ENCODE peak calls at places on chromosomes 16 and 17, in four cellular contexts. One of them, this sample, is unnamed.

GRCh38 chr17:1368588-1368987 is 31.4 kb downstream of the YWHAE start:
- DNase-seq in RWPE1: no peak
- DNase-seq in testis: no peak
- DNase-seq in spleen: no peak
- DNase-seq in this sample: no peak

GRCh38 chr17:78421534-78422266 is 43.3 kb downstream of the PGS1 start:
- DNase-seq in testis: peak
- DNase-seq in RWPE1: peak
- DNase-seq in spleen: peak
- DNase-seq in this sample: no peak

GRCh38 chr16:89906141-89907025 is 12.3 kb upstream of the MC1R start:
- DNase-seq in RWPE1: no peak
- DNase-seq in testis: no peak
- DNase-seq in spleen: no peak
- DNase-seq in this sample: no peak

GRCh38 chr17:77273397-77274136 is 132.8 kb downstream of the SEC14L1 start:
- DNase-seq in testis: no peak
- DNase-seq in RWPE1: no peak
- DNase-seq in spleen: no peak
- DNase-seq in this sample: no peak

GRCh38 chr16:76343761-76344160 is 66.6 kb downstream of the CNTNAP4 start:
- DNase-seq in RWPE1: no peak
- DNase-seq in spleen: no peak
- DNase-seq in testis: no peak
- DNase-seq in this sample: no peak

GRCh38 chr16:74019608-74020007 is 277.0 kb upstream of the PSMD7 start:
- DNase-seq in testis: no peak
- DNase-seq in spleen: no peak
- DNase-seq in RWPE1: no peak
- DNase-seq in this sample: no peak

GRCh38 chr16:8173111-8173644 is 417.1 kb downstream of the TMEM114 start:
- DNase-seq in RWPE1: peak
- DNase-seq in testis: peak
- DNase-seq in spleen: peak
- DNase-seq in this sample: no peak

GRCh38 chr17:43467981-43468541 is 15.7 kb upstream of the DHX8 start:
- DNase-seq in spleen: no peak
- DNase-seq in RWPE1: peak
- DNase-seq in testis: no peak
- DNase-seq in this sample: no peak

GRCh38 chr17:76772842-76773521 is 35.1 kb downstream of the MFSD11 start:
- DNase-seq in testis: no peak
- DNase-seq in spleen: no peak
- DNase-seq in RWPE1: peak
- DNase-seq in this sample: no peak

GRCh38 chr17:927611-928461 is 51.7 kb downstream of the NXN start:
- DNase-seq in testis: peak
- DNase-seq in spleen: no peak
- DNase-seq in RWPE1: peak
- DNase-seq in this sample: no peak

GRCh38 chr16:10081201-10081940 is 100.9 kb downstream of the GRIN2A start:
- DNase-seq in RWPE1: no peak
- DNase-seq in spleen: no peak
- DNase-seq in testis: no peak
- DNase-seq in this sample: no peak

GRCh38 chr17:8121531-8122390 is 2.1 kb downstream of the HES7 start:
- DNase-seq in testis: peak
- DNase-seq in RWPE1: peak
- DNase-seq in spleen: peak
- DNase-seq in this sample: peak

GRCh38 chr17:17125136-17126084 is 80.7 kb downstream of the PLD6 start:
- DNase-seq in RWPE1: no peak
- DNase-seq in testis: no peak
- DNase-seq in spleen: peak
- DNase-seq in this sample: no peak

GRCh38 chr16:85002099-85002541 is 9.2 kb downstream of the ZDHHC7 start:
- DNase-seq in testis: no peak
- DNase-seq in RWPE1: no peak
- DNase-seq in spleen: no peak
- DNase-seq in this sample: no peak

GRCh38 chr16:57501492-57501891 is 15.2 kb upstream of the DOK4 start:
- DNase-seq in RWPE1: no peak
- DNase-seq in spleen: no peak
- DNase-seq in testis: no peak
- DNase-seq in this sample: no peak

GRCh38 chr17:19744922-19745757 is 3.0 kb downstream of the ALDH3A1 start:
- DNase-seq in testis: peak
- DNase-seq in spleen: peak
- DNase-seq in RWPE1: no peak
- DNase-seq in this sample: peak

GRCh38 chr16:48903054-48903453 is 293.1 kb upstream of the N4BP1 start:
- DNase-seq in testis: no peak
- DNase-seq in RWPE1: no peak
- DNase-seq in spleen: no peak
- DNase-seq in this sample: peak

GRCh38 chr16:48905632-48906031 is 295.7 kb upstream of the N4BP1 start:
- DNase-seq in RWPE1: no peak
- DNase-seq in testis: no peak
- DNase-seq in spleen: no peak
- DNase-seq in this sample: peak

GRCh38 chr16:48904333-48904732 is 294.4 kb upstream of the N4BP1 start:
- DNase-seq in spleen: no peak
- DNase-seq in RWPE1: no peak
- DNase-seq in testis: no peak
- DNase-seq in this sample: no peak

GRCh38 chr16:48899500-48899899 is 289.5 kb upstream of the N4BP1 start:
- DNase-seq in RWPE1: no peak
- DNase-seq in spleen: no peak
- DNase-seq in testis: no peak
- DNase-seq in this sample: peak

DNA sequence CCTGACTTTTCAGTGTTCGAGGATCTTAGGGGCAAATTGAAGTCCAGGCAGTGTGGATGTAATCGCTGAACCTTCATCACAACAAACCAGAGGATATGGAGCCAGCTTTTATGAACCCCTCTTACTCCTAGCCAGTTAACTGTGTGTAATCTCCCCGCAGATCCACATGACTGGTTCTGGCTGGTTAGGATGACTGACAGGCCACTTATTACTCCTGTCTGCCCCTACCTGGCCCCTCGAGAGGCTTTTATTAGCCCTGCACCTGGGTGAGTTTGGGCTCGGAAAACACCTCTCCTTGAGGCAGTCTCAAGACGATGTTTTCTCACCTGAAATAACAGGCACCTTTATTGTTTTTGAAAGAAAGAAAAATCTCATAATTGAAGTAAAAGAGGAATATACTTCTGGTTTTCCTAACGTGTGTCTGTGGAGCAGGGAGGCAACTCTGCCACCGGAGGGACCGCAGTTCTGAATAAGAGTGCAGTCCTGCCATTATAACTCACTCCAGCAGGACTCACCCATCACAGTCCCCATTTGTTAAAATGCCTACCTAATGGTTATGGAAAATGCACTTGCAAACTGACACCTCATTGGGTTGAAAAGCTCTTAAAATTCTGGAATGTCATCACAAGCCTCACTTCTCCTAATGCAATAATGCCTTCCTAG is 291.9 kb upstream of the N4BP1 start:
- DNase-seq in RWPE1: peak
- DNase-seq in spleen: no peak
- DNase-seq in testis: no peak
- DNase-seq in this sample: peak
- TF ChIP-seq CTCF in RWPE1: no peak
- TF ChIP-seq CTCF in spleen: no peak
- TF ChIP-seq CTCF in testis: no peak
- TF ChIP-seq CTCF in this sample: no peak

DNA sequence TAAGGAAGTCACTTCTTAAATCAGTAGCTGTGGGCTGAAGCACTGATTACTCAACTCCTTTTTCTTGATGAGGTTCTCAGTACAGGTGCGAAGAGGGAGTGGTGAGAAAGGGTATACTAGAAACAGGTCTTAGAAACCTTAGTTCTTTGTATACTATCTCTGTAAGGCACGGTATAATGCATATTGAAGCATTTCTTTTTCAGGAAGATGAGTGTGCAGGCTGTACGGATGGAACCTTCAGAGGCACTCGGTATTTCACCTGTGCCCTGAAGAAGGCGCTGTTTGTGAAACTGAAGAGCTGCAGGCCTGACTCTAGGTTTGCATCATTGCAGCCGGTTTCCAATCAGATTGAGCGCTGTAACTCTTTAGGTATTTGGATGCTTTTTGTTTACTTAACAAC is 39.2 kb downstream of the CYLD start:
- DNase-seq in testis: no peak
- DNase-seq in spleen: no peak
- DNase-seq in RWPE1: no peak
- DNase-seq in this sample: no peak
- TF ChIP-seq CTCF in testis: no peak
- TF ChIP-seq CTCF in spleen: no peak
- TF ChIP-seq CTCF in RWPE1: no peak
- TF ChIP-seq CTCF in this sample: no peak

GRCh38 chr16:27203429-27204231 is at the start of gene KDM8:
- DNase-seq in RWPE1: peak
- DNase-seq in spleen: peak
- DNase-seq in testis: peak
- DNase-seq in this sample: peak
- TF ChIP-seq CTCF in RWPE1: no peak
- TF ChIP-seq CTCF in spleen: no peak
- TF ChIP-seq CTCF in testis: no peak
- TF ChIP-seq CTCF in this sample: no peak

GRCh38 chr17:5705081-5705875 is 121.0 kb upstream of the NLRP1 start:
- DNase-seq in spleen: no peak
- DNase-seq in testis: no peak
- DNase-seq in RWPE1: no peak
- DNase-seq in this sample: peak
- TF ChIP-seq CTCF in spleen: no peak
- TF ChIP-seq CTCF in testis: no peak
- TF ChIP-seq CTCF in RWPE1: no peak
- TF ChIP-seq CTCF in this sample: no peak

GRCh38 chr17:2421315-2422147 is 20.7 kb upstream of the MNT start:
- DNase-seq in testis: peak
- DNase-seq in spleen: no peak
- DNase-seq in RWPE1: no peak
- DNase-seq in this sample: no peak
- TF ChIP-seq CTCF in testis: no peak
- TF ChIP-seq CTCF in spleen: no peak
- TF ChIP-seq CTCF in RWPE1: no peak
- TF ChIP-seq CTCF in this sample: no peak

GRCh38 chr16:77599793-77600415 is 122.4 kb upstream of the NUDT7 start:
- DNase-seq in RWPE1: peak
- DNase-seq in testis: peak
- DNase-seq in spleen: no peak
- DNase-seq in this sample: no peak
- TF ChIP-seq CTCF in RWPE1: peak
- TF ChIP-seq CTCF in testis: no peak
- TF ChIP-seq CTCF in spleen: no peak
- TF ChIP-seq CTCF in this sample: no peak

GRCh38 chr16:87063543-87063942 is 253.6 kb downstream of the C16orf95 start:
- DNase-seq in testis: no peak
- DNase-seq in spleen: no peak
- DNase-seq in RWPE1: no peak
- DNase-seq in this sample: peak

GRCh38 chr16:87064731-87065720 is 252.2 kb downstream of the C16orf95 start:
- DNase-seq in RWPE1: no peak
- DNase-seq in spleen: no peak
- DNase-seq in testis: no peak
- DNase-seq in this sample: peak

GRCh38 chr16:87061521-87061920 is 255.7 kb downstream of the C16orf95 start:
- DNase-seq in testis: no peak
- DNase-seq in spleen: no peak
- DNase-seq in RWPE1: no peak
- DNase-seq in this sample: no peak

GRCh38 chr16:87060026-87060986 is 256.9 kb downstream of the C16orf95 start:
- DNase-seq in RWPE1: no peak
- DNase-seq in spleen: no peak
- DNase-seq in testis: no peak
- DNase-seq in this sample: peak

DNA sequence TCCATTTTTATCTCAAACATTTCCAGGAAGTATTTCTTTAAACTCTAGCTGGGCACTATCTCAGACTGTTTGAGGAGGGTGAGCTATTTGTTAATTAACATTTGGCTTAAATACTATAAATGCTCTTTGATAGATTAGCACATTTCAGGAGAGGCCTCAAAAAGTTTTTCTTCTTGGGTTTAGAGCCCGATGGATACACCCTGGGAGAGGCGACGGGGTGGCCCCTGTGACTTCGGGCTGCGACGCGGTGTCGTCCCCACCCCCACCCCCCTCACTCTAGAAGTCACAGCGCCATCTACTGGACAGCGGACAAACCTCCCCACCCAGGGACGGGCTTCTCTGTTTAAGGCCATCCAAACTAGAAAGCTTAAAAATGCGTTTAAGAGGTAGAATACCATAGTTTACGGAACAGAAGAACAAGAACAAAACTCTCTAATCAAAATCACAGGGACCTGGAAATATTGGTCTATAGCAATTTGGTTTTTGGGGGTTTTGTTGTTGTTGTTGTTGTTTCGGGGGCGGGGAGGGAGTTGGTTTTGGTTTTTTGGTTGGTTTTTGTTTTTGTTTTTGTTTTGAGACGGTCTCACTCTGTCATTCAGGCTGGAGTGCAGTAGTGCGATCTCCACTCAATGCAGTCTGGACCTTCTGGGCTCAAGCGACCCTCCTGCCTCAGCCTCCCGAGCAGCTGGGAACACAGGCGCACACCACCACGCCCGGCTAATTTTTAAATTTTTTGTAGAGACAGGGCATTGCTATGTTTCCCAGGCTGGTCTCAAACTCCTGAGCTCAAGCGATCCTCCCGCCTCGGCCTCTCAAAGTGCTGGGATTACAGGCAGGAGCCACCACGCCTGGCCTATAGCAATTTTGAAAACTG is 254.4 kb downstream of the C16orf95 start:
- DNase-seq in RWPE1: peak
- DNase-seq in testis: peak
- DNase-seq in spleen: no peak
- DNase-seq in this sample: peak
- TF ChIP-seq CTCF in RWPE1: peak
- TF ChIP-seq CTCF in testis: no peak
- TF ChIP-seq CTCF in spleen: peak
- TF ChIP-seq CTCF in this sample: peak